ENCODE peak calls at places on chromosomes 5 and 9, in eight cellular contexts. O is cardiac muscle cell; Z is CD8-positive, alpha-beta memory T cell; U is mesenchymal stem cell; V is ovary; L is lower lobe of right lung; W is heart right ventricle; B is fibroblast of lung. J is an unnamed sample. For H3K4me1, the result is how much of the 10 kb centered on the place peaks cover.

GRCh38 chr5:59819806-59820205 is 73.7 kb downstream of the PDE4D start:
- DNase-seq in Z (no peak), V (no peak), U (no peak), W (no peak), O (no peak), L (no peak), B (no peak), J (no peak)

GRCh38 chr9:14399736-14400657 is 86.1 kb upstream of the NFIB start:
- DNase-seq in U (peak), L (no peak), W (no peak), Z (no peak), O (no peak), B (peak), V (no peak), J (no peak)

GRCh38 chr9:32742296-32742695 is 41.0 kb upstream of the TMEM215 start:
- DNase-seq in O (no peak), L (no peak), V (no peak), W (no peak), B (no peak), Z (no peak), U (no peak), J (no peak)

GRCh38 chr5:119828536-119828935 is 199.2 kb downstream of the FAM170A start:
- DNase-seq in L (no peak), W (no peak), Z (no peak), B (no peak), O (no peak), U (no peak), V (no peak), J (no peak)

GRCh38 chr9:2340046-2340760 is 281.4 kb upstream of the VLDLR start:
- DNase-seq in O (no peak), V (no peak), Z (no peak), B (no peak), L (no peak), W (no peak), U (no peak), J (no peak)

GRCh38 chr5:115594343-115595047 is 7.8 kb downstream of the TICAM2 start:
- DNase-seq in B (peak), Z (no peak), L (no peak), V (no peak), U (no peak), O (no peak), W (no peak), J (no peak)

GRCh38 chr5:127290019-127290945 is at the start of gene MEGF10:
- DNase-seq in O (peak), V (peak), Z (no peak), L (no peak), U (peak), W (peak), B (peak), J (no peak)

GRCh38 chr9:113895526-113895925 is 19.4 kb downstream of the ZNF618 start:
- DNase-seq in O (no peak), Z (no peak), V (no peak), B (peak), L (no peak), W (no peak), U (peak), J (no peak)

GRCh38 chr5:120053841-120054240 is 410.3 kb upstream of the PRR16 start:
- DNase-seq in W (no peak), U (no peak), B (peak), O (no peak), V (no peak), L (no peak), Z (no peak), J (no peak)

GRCh38 chr5:173727839-173728778 is 111.7 kb upstream of the BOD1 start:
- DNase-seq in B (no peak), O (no peak), L (no peak), V (no peak), Z (no peak), W (no peak), U (no peak), J (no peak)

GRCh38 chr5:39140558-39141168 is 66.5 kb upstream of the RICTOR start:
- DNase-seq in W (no peak), Z (no peak), U (peak), O (no peak), L (no peak), B (no peak), V (no peak), J (no peak)

GRCh38 chr5:176540476-176540899 is 3.3 kb upstream of the RNF44 start:
- DNase-seq in U (no peak), B (peak), V (peak), L (no peak), O (no peak), Z (no peak), W (no peak), J (no peak)

GRCh38 chr5:150444770-150445169 is 4.8 kb downstream of the RPS14 start:
- DNase-seq in Z (no peak), V (no peak), B (no peak), W (no peak), U (no peak), L (no peak), O (no peak), J (no peak)

GRCh38 chr5:143244990-143245389 is 158.5 kb downstream of the NR3C1 start:
- DNase-seq in B (no peak), U (peak), Z (no peak), V (no peak), W (no peak), O (no peak), L (no peak), J (no peak)

GRCh38 chr9:128025756-128026155 is 41.4 kb downstream of the NAIF1 start:
- DNase-seq in Z (no peak), U (no peak), O (no peak), B (no peak), V (no peak), W (no peak), L (no peak), J (no peak)

DNA sequence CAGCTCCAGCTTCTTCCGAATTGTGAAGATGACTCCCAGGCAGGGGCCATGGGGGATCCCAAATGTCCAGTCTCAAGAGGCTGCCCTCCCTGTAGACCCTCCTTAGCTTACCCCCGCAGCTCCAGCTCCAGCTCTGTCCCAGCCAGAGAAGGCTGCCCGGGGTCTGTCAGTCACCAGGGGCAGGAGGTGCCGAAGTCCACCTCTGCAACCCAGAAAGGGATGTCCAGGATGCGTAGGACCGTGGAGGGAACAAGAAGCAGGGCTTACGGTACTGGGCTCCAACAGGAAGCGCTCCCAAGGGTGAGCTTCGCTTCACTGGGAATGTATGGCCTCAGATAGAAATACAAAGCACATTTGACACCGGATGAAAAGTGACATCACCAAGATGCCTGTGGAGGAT is 6.0 kb downstream of the IPPK start:
- DNase-seq in B (no peak), U (no peak), V (no peak), Z (no peak), L (no peak), O (no peak), W (no peak), J (no peak)
- H3K4me1 ChIP-seq in B (under half), U (under half), V (under half), Z (under half), L (under half), O (under half), W (under half), J (under half)

DNA sequence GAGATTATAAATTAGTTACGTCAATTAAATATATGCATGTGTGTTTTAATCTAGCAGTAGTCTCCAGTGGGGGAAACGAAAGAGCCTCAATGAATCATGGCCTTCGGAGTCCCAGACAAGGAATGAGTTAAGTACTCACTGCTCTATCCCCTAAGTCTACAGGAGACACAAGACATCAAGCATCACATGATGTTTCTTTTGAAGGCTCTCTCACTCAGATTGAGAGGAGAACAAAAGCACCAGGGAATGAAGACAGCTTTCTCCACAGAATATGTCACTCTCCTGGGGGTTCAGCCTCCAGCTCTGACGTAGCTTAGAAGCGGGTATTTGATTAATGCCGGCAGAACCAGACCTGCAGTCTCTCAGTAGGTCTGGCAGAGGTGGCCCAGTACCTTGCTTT is 381.4 kb downstream of the ACTL7B start:
- DNase-seq in L (no peak), O (no peak), W (no peak), V (no peak), B (no peak), U (peak), Z (no peak), J (no peak)
- H3K4me1 ChIP-seq in L (under half), O (under half), W (under half), V (under half), B (under half), U (under half), Z (under half), J (half or more)

DNA sequence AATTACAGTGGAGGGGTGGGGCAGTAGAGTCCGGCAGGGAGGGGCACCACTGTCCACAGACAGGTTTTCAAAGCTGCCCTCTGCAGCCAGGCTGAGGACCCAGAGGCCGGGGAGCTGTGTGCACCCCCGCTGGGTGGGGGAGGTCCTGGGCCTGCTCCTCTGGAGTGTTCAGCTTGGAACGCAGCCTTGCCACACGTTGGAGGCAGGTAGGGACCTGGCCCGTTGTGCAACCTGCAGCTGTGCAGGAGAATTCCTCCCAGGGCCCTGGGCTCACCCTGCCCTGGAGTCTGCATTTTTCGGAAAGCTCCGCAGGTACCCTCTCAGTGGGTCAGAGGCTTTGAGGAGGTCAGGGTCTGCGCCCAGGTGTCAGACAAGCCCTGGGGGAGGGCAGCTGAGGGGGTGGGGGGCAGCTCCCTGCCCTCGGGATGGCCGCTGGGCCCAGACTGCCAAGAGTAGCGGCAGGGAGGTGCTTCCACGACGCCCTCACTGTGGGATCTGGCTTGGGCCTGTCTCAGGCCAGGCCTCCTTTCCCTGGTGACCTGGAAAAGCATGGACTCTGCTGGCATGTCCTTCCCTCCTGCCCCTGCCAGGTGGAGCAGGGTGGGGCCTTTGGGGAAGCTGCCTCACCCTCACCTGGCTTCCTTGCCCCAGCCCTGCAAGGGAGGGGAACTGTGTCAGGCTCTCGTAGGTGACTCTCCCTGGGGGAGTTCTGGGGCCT is 29.5 kb downstream of the RXRA start:
- DNase-seq in V (no peak), O (peak), L (peak), B (no peak), W (no peak), U (no peak), Z (no peak), J (peak)
- H3K4me1 ChIP-seq in V (under half), O (under half), L (half or more), B (under half), W (half or more), U (half or more), Z (under half), J (half or more)

DNA sequence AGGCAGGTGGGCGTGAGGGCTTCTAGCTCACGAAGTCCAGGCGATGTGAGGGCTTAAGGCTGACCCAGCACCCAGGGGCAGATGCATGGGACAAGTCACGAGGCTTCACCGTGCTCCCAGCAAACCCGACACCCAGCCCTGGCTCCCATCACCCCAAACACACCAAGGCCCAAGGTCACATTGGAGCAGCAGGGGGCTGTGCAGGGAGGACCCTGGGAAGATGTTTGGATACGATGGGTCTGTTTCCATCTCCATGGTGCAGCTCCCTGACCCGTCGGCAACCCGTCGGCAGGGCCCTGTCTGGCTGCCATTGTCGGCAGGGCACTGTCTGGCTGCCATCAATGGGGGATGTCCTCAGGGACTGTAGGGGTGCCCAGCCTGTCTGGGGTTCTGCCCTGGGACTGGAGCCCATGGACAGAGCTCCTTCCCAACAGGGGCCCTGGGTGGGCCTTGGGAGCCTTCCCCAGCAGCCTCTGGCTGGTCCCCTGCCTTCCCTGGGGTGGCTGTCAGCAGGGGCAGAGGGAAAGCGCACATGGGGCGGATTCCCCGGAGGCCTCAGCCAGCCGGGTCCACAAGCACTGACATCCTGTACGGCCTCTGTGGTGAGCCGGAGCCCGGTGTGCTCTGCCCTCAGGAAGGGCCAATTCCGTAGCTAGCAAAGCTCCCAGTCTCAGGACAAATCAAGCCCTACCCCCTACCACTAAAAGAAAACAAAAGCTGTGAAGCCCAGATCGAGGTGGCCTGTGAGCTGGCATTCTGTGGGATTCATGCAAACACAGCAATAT is 47.1 kb downstream of the NACC2 start:
- DNase-seq in Z (no peak), V (no peak), L (no peak), W (no peak), O (no peak), B (no peak), U (no peak), J (no peak)
- H3K4me1 ChIP-seq in Z (under half), V (under half), L (under half), W (under half), O (under half), B (under half), U (half or more), J (under half)

GRCh38 chr9:131657456-131657855 is 82.4 kb downstream of the RAPGEF1 start:
- DNase-seq in Z (no peak), L (no peak), B (no peak), V (no peak), U (no peak), O (no peak), W (no peak), J (no peak)
- H3K4me1 ChIP-seq in Z (under half), L (half or more), B (under half), V (under half), U (under half), O (under half), W (half or more), J (under half)

GRCh38 chr9:136182850-136183422 is 22.0 kb downstream of the LHX3 start:
- DNase-seq in V (no peak), O (no peak), L (no peak), B (no peak), U (no peak), Z (no peak), W (no peak), J (no peak)
- H3K4me1 ChIP-seq in V (under half), O (under half), L (under half), B (under half), U (under half), Z (under half), W (under half), J (under half)

J was measured in RWPE2.